ENCODE peak calls at places on chromosomes 12 and 14, in eight cellular contexts. One of them, this sample, is unnamed.

GRCh38 chr12:115380509-115381120 is 696.6 kb upstream of the TBX3 start:
- DNase-seq in endothelial cell of umbilical vein: no peak
- DNase-seq in right lobe of liver: no peak
- DNase-seq in mesenchymal stem cell: no peak
- DNase-seq in pancreas: no peak
- DNase-seq in left ventricle myocardium inferior: no peak
- DNase-seq in BJ: no peak
- DNase-seq in hepatocyte: no peak
- DNase-seq in this sample: no peak

GRCh38 chr12:14885718-14886201 is at the start of gene MGP:
- DNase-seq in endothelial cell of umbilical vein: peak; percentile 99
- DNase-seq in right lobe of liver: no peak
- DNase-seq in mesenchymal stem cell: no peak
- DNase-seq in pancreas: no peak
- DNase-seq in left ventricle myocardium inferior: no peak
- DNase-seq in BJ: no peak
- DNase-seq in hepatocyte: peak; percentile 37
- DNase-seq in this sample: no peak

GRCh38 chr12:109288571-109288970 is 20.5 kb downstream of the FOXN4 start:
- DNase-seq in endothelial cell of umbilical vein: no peak
- DNase-seq in right lobe of liver: no peak
- DNase-seq in mesenchymal stem cell: no peak
- DNase-seq in pancreas: no peak
- DNase-seq in left ventricle myocardium inferior: no peak
- DNase-seq in BJ: no peak
- DNase-seq in hepatocyte: no peak
- DNase-seq in this sample: no peak

GRCh38 chr12:102063066-102063465 is 1.3 kb upstream of the WASHC3 start:
- DNase-seq in endothelial cell of umbilical vein: no peak
- DNase-seq in right lobe of liver: no peak
- DNase-seq in mesenchymal stem cell: no peak
- DNase-seq in pancreas: no peak
- DNase-seq in left ventricle myocardium inferior: no peak
- DNase-seq in BJ: no peak
- DNase-seq in hepatocyte: no peak
- DNase-seq in this sample: no peak

GRCh38 chr14:56953884-56954283 is 143.6 kb upstream of the OTX2 start:
- DNase-seq in endothelial cell of umbilical vein: peak; percentile 30
- DNase-seq in right lobe of liver: no peak
- DNase-seq in mesenchymal stem cell: no peak
- DNase-seq in pancreas: no peak
- DNase-seq in left ventricle myocardium inferior: no peak
- DNase-seq in BJ: no peak
- DNase-seq in hepatocyte: no peak
- DNase-seq in this sample: no peak

GRCh38 chr14:92515510-92516343 is 2.1 kb downstream of the RIN3 start:
- DNase-seq in endothelial cell of umbilical vein: no peak
- DNase-seq in right lobe of liver: no peak
- DNase-seq in mesenchymal stem cell: no peak
- DNase-seq in pancreas: no peak
- DNase-seq in left ventricle myocardium inferior: no peak
- DNase-seq in BJ: no peak
- DNase-seq in hepatocyte: no peak
- DNase-seq in this sample: no peak

GRCh38 chr14:94341654-94342333 is 18.7 kb upstream of the SERPINA6 start:
- DNase-seq in endothelial cell of umbilical vein: no peak
- DNase-seq in right lobe of liver: no peak
- DNase-seq in mesenchymal stem cell: no peak
- DNase-seq in pancreas: no peak
- DNase-seq in left ventricle myocardium inferior: no peak
- DNase-seq in BJ: no peak
- DNase-seq in hepatocyte: no peak
- DNase-seq in this sample: no peak

GRCh38 chr12:3216726-3217682 is 139.8 kb downstream of the TSPAN9 start:
- DNase-seq in endothelial cell of umbilical vein: peak; percentile 89
- DNase-seq in right lobe of liver: no peak
- DNase-seq in mesenchymal stem cell: peak; percentile 92
- DNase-seq in pancreas: no peak
- DNase-seq in left ventricle myocardium inferior: no peak
- DNase-seq in BJ: no peak
- DNase-seq in hepatocyte: no peak
- DNase-seq in this sample: no peak

GRCh38 chr14:103122578-103123127 is 608 bp upstream of the TNFAIP2 start:
- DNase-seq in endothelial cell of umbilical vein: peak; percentile 41
- DNase-seq in right lobe of liver: peak; percentile 78
- DNase-seq in mesenchymal stem cell: no peak
- DNase-seq in pancreas: peak; percentile 49
- DNase-seq in left ventricle myocardium inferior: peak; percentile 48
- DNase-seq in BJ: no peak
- DNase-seq in hepatocyte: no peak
- DNase-seq in this sample: no peak

GRCh38 chr12:9334026-9334692 is 126.0 kb upstream of the PZP start:
- DNase-seq in endothelial cell of umbilical vein: no peak
- DNase-seq in right lobe of liver: no peak
- DNase-seq in mesenchymal stem cell: no peak
- DNase-seq in pancreas: no peak
- DNase-seq in left ventricle myocardium inferior: no peak
- DNase-seq in BJ: peak; percentile 33
- DNase-seq in hepatocyte: peak; percentile 51
- DNase-seq in this sample: no peak

GRCh38 chr12:92074889-92075288 is 70.8 kb downstream of the BTG1 start:
- DNase-seq in endothelial cell of umbilical vein: peak; percentile 33
- DNase-seq in right lobe of liver: no peak
- DNase-seq in mesenchymal stem cell: no peak
- DNase-seq in pancreas: no peak
- DNase-seq in left ventricle myocardium inferior: no peak
- DNase-seq in BJ: no peak
- DNase-seq in hepatocyte: no peak
- DNase-seq in this sample: no peak

GRCh38 chr14:102481791-102482238 is 27.8 kb downstream of the ANKRD9 start:
- DNase-seq in endothelial cell of umbilical vein: no peak
- DNase-seq in right lobe of liver: peak; percentile 29
- DNase-seq in mesenchymal stem cell: no peak
- DNase-seq in pancreas: no peak
- DNase-seq in left ventricle myocardium inferior: no peak
- DNase-seq in BJ: no peak
- DNase-seq in hepatocyte: peak; percentile 63
- DNase-seq in this sample: no peak

GRCh38 chr12:106583578-106584103 is 837 bp downstream of the RFX4 start:
- DNase-seq in endothelial cell of umbilical vein: no peak
- DNase-seq in right lobe of liver: no peak
- DNase-seq in mesenchymal stem cell: peak; percentile 30
- DNase-seq in pancreas: no peak
- DNase-seq in left ventricle myocardium inferior: no peak
- DNase-seq in BJ: no peak
- DNase-seq in hepatocyte: peak; percentile 21
- DNase-seq in this sample: no peak
- H3K4me3 ChIP-seq in endothelial cell of umbilical vein: no peak overlapping the region
- H3K4me3 ChIP-seq in right lobe of liver: no peak overlapping the region
- H3K4me3 ChIP-seq in mesenchymal stem cell: peak overlapping the region; percentile 72
- H3K4me3 ChIP-seq in pancreas: no peak overlapping the region
- H3K4me3 ChIP-seq in left ventricle myocardium inferior: peak overlapping the region; percentile 61
- H3K4me3 ChIP-seq in BJ: peak overlapping the region; percentile 17
- H3K4me3 ChIP-seq in hepatocyte: no peak overlapping the region
- H3K4me3 ChIP-seq in this sample: peak overlapping the region; percentile 21

GRCh38 chr12:113465808-113466769 is 5.6 kb downstream of the LHX5 start:
- DNase-seq in endothelial cell of umbilical vein: no peak
- DNase-seq in right lobe of liver: no peak
- DNase-seq in mesenchymal stem cell: no peak
- DNase-seq in pancreas: no peak
- DNase-seq in left ventricle myocardium inferior: no peak
- DNase-seq in BJ: no peak
- DNase-seq in hepatocyte: no peak
- DNase-seq in this sample: no peak

GRCh38 chr12:113462880-113463745 is 8.6 kb downstream of the LHX5 start:
- DNase-seq in endothelial cell of umbilical vein: no peak
- DNase-seq in right lobe of liver: no peak
- DNase-seq in mesenchymal stem cell: no peak
- DNase-seq in pancreas: no peak
- DNase-seq in left ventricle myocardium inferior: no peak
- DNase-seq in BJ: no peak
- DNase-seq in hepatocyte: no peak
- DNase-seq in this sample: no peak

GRCh38 chr12:113466770-113467153 is 4.9 kb downstream of the LHX5 start:
- DNase-seq in endothelial cell of umbilical vein: no peak
- DNase-seq in right lobe of liver: no peak
- DNase-seq in mesenchymal stem cell: no peak
- DNase-seq in pancreas: no peak
- DNase-seq in left ventricle myocardium inferior: no peak
- DNase-seq in BJ: no peak
- DNase-seq in hepatocyte: no peak
- DNase-seq in this sample: no peak

GRCh38 chr12:113463746-113464743 is 7.6 kb downstream of the LHX5 start:
- DNase-seq in endothelial cell of umbilical vein: no peak
- DNase-seq in right lobe of liver: no peak
- DNase-seq in mesenchymal stem cell: peak; percentile 23
- DNase-seq in pancreas: no peak
- DNase-seq in left ventricle myocardium inferior: no peak
- DNase-seq in BJ: no peak
- DNase-seq in hepatocyte: no peak
- DNase-seq in this sample: no peak

DNA sequence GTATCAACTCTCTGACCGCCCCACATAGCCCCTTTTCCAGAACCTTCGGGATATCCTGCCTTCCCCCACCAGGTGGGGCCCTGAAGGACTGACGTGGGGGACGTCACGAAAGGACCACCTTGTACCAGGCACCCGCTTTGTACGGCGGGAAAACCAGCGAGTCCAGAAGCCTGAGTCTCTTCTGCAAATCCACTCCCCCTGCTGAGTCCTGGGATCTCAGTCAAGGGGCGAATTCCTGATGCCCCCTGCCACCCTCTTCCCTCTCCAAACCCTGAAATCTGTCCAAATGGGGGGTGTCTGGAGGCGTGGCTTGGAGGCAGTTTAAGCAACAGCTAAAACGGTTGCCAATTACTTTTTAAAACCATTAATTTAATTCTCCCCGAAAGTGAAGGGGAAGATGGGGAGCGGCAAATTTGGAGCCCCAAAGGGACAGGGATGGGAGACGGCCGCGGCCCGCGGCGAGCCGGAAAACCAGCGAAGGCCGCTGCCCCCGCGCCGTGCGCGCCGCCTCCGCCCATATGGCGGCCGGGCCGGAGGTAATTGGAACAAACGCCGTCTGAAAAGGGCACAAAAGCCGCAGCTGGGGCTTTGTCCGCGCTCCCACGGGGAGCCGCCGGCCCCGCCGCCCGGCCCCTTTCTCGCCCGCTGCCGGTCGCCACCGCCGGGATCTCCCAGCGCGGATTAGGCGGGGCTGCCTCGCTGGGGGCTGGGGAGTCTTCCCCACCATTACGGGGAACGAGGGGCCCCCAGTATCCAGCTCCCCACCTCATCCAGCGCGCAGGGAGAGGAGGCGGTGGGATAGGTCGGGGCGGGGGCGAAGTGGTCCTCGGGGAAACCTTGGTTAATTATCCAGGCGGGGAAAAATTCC is 6.6 kb downstream of the LHX5 start:
- DNase-seq in endothelial cell of umbilical vein: no peak
- DNase-seq in right lobe of liver: no peak
- DNase-seq in mesenchymal stem cell: no peak
- DNase-seq in pancreas: no peak
- DNase-seq in left ventricle myocardium inferior: no peak
- DNase-seq in BJ: no peak
- DNase-seq in hepatocyte: no peak
- DNase-seq in this sample: no peak
- H3K4me3 ChIP-seq in endothelial cell of umbilical vein: no peak overlapping the region
- H3K4me3 ChIP-seq in right lobe of liver: no peak overlapping the region
- H3K4me3 ChIP-seq in mesenchymal stem cell: no peak overlapping the region
- H3K4me3 ChIP-seq in pancreas: no peak overlapping the region
- H3K4me3 ChIP-seq in left ventricle myocardium inferior: peak overlapping the region; percentile 53
- H3K4me3 ChIP-seq in BJ: no peak overlapping the region
- H3K4me3 ChIP-seq in hepatocyte: no peak overlapping the region
- H3K4me3 ChIP-seq in this sample: peak overlapping the region; percentile 27

GRCh38 chr12:53725824-53726223 is 1.4 kb downstream of the CALCOCO1 start:
- DNase-seq in endothelial cell of umbilical vein: no peak
- DNase-seq in right lobe of liver: no peak
- DNase-seq in mesenchymal stem cell: no peak
- DNase-seq in pancreas: no peak
- DNase-seq in left ventricle myocardium inferior: no peak
- DNase-seq in BJ: no peak
- DNase-seq in hepatocyte: no peak
- DNase-seq in this sample: no peak
- H3K4me3 ChIP-seq in endothelial cell of umbilical vein: no peak overlapping the region
- H3K4me3 ChIP-seq in right lobe of liver: no peak overlapping the region
- H3K4me3 ChIP-seq in mesenchymal stem cell: peak overlapping the region; percentile 98
- H3K4me3 ChIP-seq in pancreas: no peak overlapping the region
- H3K4me3 ChIP-seq in left ventricle myocardium inferior: peak overlapping the region; percentile 84
- H3K4me3 ChIP-seq in BJ: peak overlapping the region; percentile 86
- H3K4me3 ChIP-seq in hepatocyte: no peak overlapping the region
- H3K4me3 ChIP-seq in this sample: peak overlapping the region; percentile 90

DNA sequence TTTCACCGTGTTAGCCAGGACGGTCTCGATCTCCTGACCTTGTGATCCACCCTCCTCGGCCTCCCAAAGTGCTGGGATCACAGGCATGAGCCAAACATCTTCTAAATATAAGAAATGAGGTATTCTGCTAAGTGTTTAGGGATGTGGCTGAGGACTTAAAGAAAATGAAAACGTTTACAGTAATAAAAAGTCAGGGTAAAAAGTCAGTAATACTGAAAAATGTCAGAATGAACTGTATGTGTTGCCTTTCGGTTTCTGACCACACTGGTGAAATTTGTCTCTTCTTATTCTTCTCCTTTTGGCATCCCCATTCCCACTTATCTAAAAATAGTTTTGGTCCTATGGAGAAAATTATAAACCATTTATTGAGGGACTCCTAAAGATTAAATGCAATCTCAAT is 20.5 kb downstream of the TMEM116 start:
- DNase-seq in endothelial cell of umbilical vein: no peak
- DNase-seq in right lobe of liver: no peak
- DNase-seq in mesenchymal stem cell: no peak
- DNase-seq in pancreas: no peak
- DNase-seq in left ventricle myocardium inferior: no peak
- DNase-seq in BJ: no peak
- DNase-seq in hepatocyte: no peak
- DNase-seq in this sample: no peak
- H3K4me3 ChIP-seq in endothelial cell of umbilical vein: no peak overlapping the region
- H3K4me3 ChIP-seq in right lobe of liver: no peak overlapping the region
- H3K4me3 ChIP-seq in mesenchymal stem cell: no peak overlapping the region
- H3K4me3 ChIP-seq in pancreas: no peak overlapping the region
- H3K4me3 ChIP-seq in left ventricle myocardium inferior: no peak overlapping the region
- H3K4me3 ChIP-seq in BJ: no peak overlapping the region
- H3K4me3 ChIP-seq in hepatocyte: no peak overlapping the region
- H3K4me3 ChIP-seq in this sample: no peak overlapping the region

This sample was measured in epithelial cell of proximal tubule.